ENCODE peak calls at places on chromosomes 1 and 21, in eight cellular contexts. M, V, D, J, L, W, C and B are unnamed samples.

GRCh38 chr1:56915960-56916359 is 49.9 kb downstream of the C8B start:
- DNase-seq in M (no peak), V (peak; percentile 75), D (no peak), J (no peak), L (no peak), W (no peak), C (no peak), B (no peak)

GRCh38 chr1:79043506-79043905 is 37.0 kb upstream of the ADGRL4 start:
- DNase-seq in M (no peak), V (no peak), D (peak; percentile 71), J (no peak), L (no peak), W (no peak), C (peak; percentile 69), B (no peak)

GRCh38 chr1:45833361-45833760 is 29.9 kb downstream of the MAST2 start:
- DNase-seq in M (no peak), V (no peak), D (no peak), J (no peak), L (no peak), W (no peak), C (peak; percentile 26), B (no peak)

GRCh38 chr1:117696567-117696966 is 90.7 kb downstream of the TENT5C start:
- DNase-seq in M (no peak), V (no peak), D (no peak), J (no peak), L (no peak), W (no peak), C (no peak), B (no peak)

GRCh38 chr1:203556047-203556851 is 62.3 kb downstream of the OPTC start:
- DNase-seq in M (no peak), V (no peak), D (peak; percentile 50), J (no peak), L (no peak), W (peak; percentile 28), C (peak; percentile 46), B (no peak)

GRCh38 chr1:33302325-33302724 is 18.6 kb downstream of the A3GALT2 start:
- DNase-seq in M (no peak), V (peak; percentile 64), D (no peak), J (no peak), L (no peak), W (peak; percentile 5), C (no peak), B (no peak)

GRCh38 chr1:10338047-10338446 is 60.8 kb upstream of the PGD start:
- DNase-seq in M (no peak), V (no peak), D (no peak), J (peak; percentile 50), L (peak; percentile 63), W (peak; percentile 45), C (peak; percentile 50), B (peak; percentile 38)

GRCh38 chr21:44337941-44338895 is 972 bp downstream of the CFAP410 start:
- DNase-seq in M (no peak), V (peak; percentile 80), D (no peak), J (peak; percentile 67), L (peak; percentile 70), W (peak; percentile 77), C (peak; percentile 45), B (peak; percentile 64)

GRCh38 chr1:61853545-61853944 is 111.3 kb downstream of the PATJ start:
- DNase-seq in M (no peak), V (no peak), D (no peak), J (no peak), L (no peak), W (no peak), C (peak; percentile 44), B (no peak)

GRCh38 chr1:9204156-9204720 is 30.3 kb upstream of the H6PD start:
- DNase-seq in M (no peak), V (peak; percentile 9), D (no peak), J (no peak), L (no peak), W (no peak), C (no peak), B (no peak)

GRCh38 chr1:218659911-218660677 is 315.0 kb downstream of the TGFB2 start:
- DNase-seq in M (no peak), V (no peak), D (no peak), J (no peak), L (no peak), W (no peak), C (peak; percentile 60), B (no peak)

GRCh38 chr21:44927587-44928461 is 7.1 kb upstream of the ITGB2 start:
- DNase-seq in M (peak; percentile 86), V (peak; percentile 81), D (peak; percentile 61), J (peak; percentile 94), L (peak; percentile 83), W (no peak), C (peak; percentile 59), B (peak; percentile 92)

GRCh38 chr1:200923607-200924006 is 28.9 kb downstream of the INAVA start:
- DNase-seq in M (no peak), V (no peak), D (peak; percentile 13), J (no peak), L (no peak), W (no peak), C (peak; percentile 16), B (no peak)